ENCODE peak calls at places on chromosomes 6 and 20, in four cellular contexts. A, B, C and W are unnamed samples.

GRCh38 chr6:41636803-41637178 is 1.5 kb upstream of the MDFI start:
- DNase-seq in A (no peak), B (no peak), C (no peak), W (peak)

GRCh38 chr6:32837651-32838113 is 857 bp downstream of the TAP2 start:
- DNase-seq in A (no peak), B (no peak), C (peak), W (no peak)

GRCh38 chr20:17735206-17735804 is 35.5 kb downstream of the BANF2 start:
- DNase-seq in A (no peak), B (no peak), C (no peak), W (no peak)

GRCh38 chr6:129744201-129744879 is 34.4 kb upstream of the ARHGAP18 start:
- DNase-seq in A (no peak), B (peak), C (no peak), W (no peak)

GRCh38 chr6:27500177-27500576 is 27.3 kb upstream of the ZNF184 start:
- DNase-seq in A (no peak), B (no peak), C (no peak), W (no peak)

GRCh38 chr6:15389079-15389758 is 143.3 kb downstream of the JARID2 start:
- DNase-seq in A (no peak), B (no peak), C (no peak), W (no peak)

GRCh38 chr6:42889815-42890214 is 10.4 kb downstream of the RPL7L1 start:
- DNase-seq in A (no peak), B (no peak), C (no peak), W (no peak)

GRCh38 chr20:51236396-51236795 is 213.5 kb upstream of the KCNG1 start:
- DNase-seq in A (no peak), B (no peak), C (no peak), W (no peak)

GRCh38 chr6:154539593-154540269 is 29.2 kb upstream of the CNKSR3 start:
- DNase-seq in A (no peak), B (no peak), C (no peak), W (no peak)

GRCh38 chr20:46144626-46145025 is 26.5 kb downstream of the CD40 start:
- DNase-seq in A (no peak), B (no peak), C (no peak), W (no peak)

GRCh38 chr20:63363981-63364536 is 2.9 kb upstream of the CHRNA4 start:
- DNase-seq in A (no peak), B (no peak), C (no peak), W (peak)

GRCh38 chr6:15358579-15359327 is 112.9 kb downstream of the JARID2 start:
- DNase-seq in A (no peak), B (no peak), C (peak), W (no peak)

GRCh38 chr6:166933396-166933795 is 23.0 kb downstream of the RNASET2 start:
- DNase-seq in A (no peak), B (no peak), C (no peak), W (no peak)

GRCh38 chr6:144899161-144899560 is 614.0 kb downstream of the UTRN start:
- DNase-seq in A (no peak), B (no peak), C (no peak), W (no peak)